ENCODE peak calls at places on chromosomes 3 and 15, in six cellular contexts. I is GM23338, A is Peyer's patch, Q is astrocyte of the spinal cord, W is LNCaP clone FGC, Z is dorsolateral prefrontal cortex. T is an unnamed sample.

GRCh38 chr3:40173291-40173710 is 136.2 kb upstream of the EIF1B start:
- DNase-seq in I (peak), A (no peak), Q (no peak), W (no peak), Z (peak), T (peak)

GRCh38 chr3:38446287-38446686 is 7.4 kb upstream of the ACVR2B start:
- DNase-seq in I (no peak), A (no peak), Q (no peak), W (no peak), Z (no peak), T (no peak)

GRCh38 chr15:39804026-39804425 is 21.4 kb upstream of the FSIP1 start:
- DNase-seq in I (no peak), A (no peak), Q (no peak), W (no peak), Z (no peak), T (peak)

GRCh38 chr15:40279437-40280141 is 3.3 kb downstream of the ANKRD63 start:
- DNase-seq in I (peak), A (peak), Q (peak), W (no peak), Z (peak), T (peak)

GRCh38 chr3:116444819-116445290 is 432 bp downstream of the LSAMP start:
- DNase-seq in I (peak), A (no peak), Q (no peak), W (no peak), Z (peak), T (no peak)

GRCh38 chr3:38017445-38018295 is 11.8 kb downstream of the PLCD1 start:
- DNase-seq in I (no peak), A (peak), Q (no peak), W (no peak), Z (no peak), T (no peak)

GRCh38 chr3:61889259-61889658 is 327.9 kb downstream of the PTPRG start:
- DNase-seq in I (no peak), A (no peak), Q (no peak), W (no peak), Z (no peak), T (no peak)

GRCh38 chr3:98986073-98986472 is 84.6 kb upstream of the DCBLD2 start:
- DNase-seq in I (peak), A (no peak), Q (peak), W (no peak), Z (no peak), T (peak)

GRCh38 chr15:92648190-92648875 is 7.2 kb downstream of the FAM174B start:
- DNase-seq in I (no peak), A (no peak), Q (no peak), W (no peak), Z (no peak), T (no peak)

GRCh38 chr3:189003410-189003809 is 168.4 kb upstream of the TPRG1 start:
- DNase-seq in I (no peak), A (no peak), Q (no peak), W (no peak), Z (no peak), T (no peak)

GRCh38 chr3:122797291-122797690 is 2.4 kb downstream of the SLC49A4 start:
- DNase-seq in I (no peak), A (no peak), Q (no peak), W (no peak), Z (no peak), T (no peak)

GRCh38 chr3:159418571-159419526 is 569.8 kb upstream of the IL12A start:
- DNase-seq in I (no peak), A (no peak), Q (peak), W (no peak), Z (no peak), T (peak)

GRCh38 chr3:66138336-66139234 is 82.2 kb upstream of the SLC25A26 start:
- DNase-seq in I (peak), A (peak), Q (peak), W (peak), Z (no peak), T (peak)

GRCh38 chr3:112813723-112814171 is 32.9 kb downstream of the CD200R1L start:
- DNase-seq in I (no peak), A (no peak), Q (no peak), W (no peak), Z (no peak), T (peak)

GRCh38 chr3:170077406-170077805 is 39.6 kb downstream of the GPR160 start:
- DNase-seq in I (no peak), A (no peak), Q (no peak), W (no peak), Z (no peak), T (no peak)

GRCh38 chr3:53218136-53218535 is 37.7 kb downstream of the TKT start:
- DNase-seq in I (no peak), A (no peak), Q (no peak), W (no peak), Z (no peak), T (no peak)

GRCh38 chr3:25423780-25424179 is 4.3 kb upstream of the RARB start:
- DNase-seq in I (no peak), A (no peak), Q (peak), W (no peak), Z (no peak), T (peak)

GRCh38 chr3:124834723-124835718 is 52.1 kb downstream of the ITGB5 start:
- DNase-seq in I (peak), A (peak), Q (peak), W (no peak), Z (no peak), T (peak)

GRCh38 chr3:9947025-9947995 is 4.9 kb downstream of the PRRT3 start:
- DNase-seq in I (peak), A (peak), Q (peak), W (peak), Z (peak), T (peak)

GRCh38 chr3:99248130-99248529 is 346.6 kb upstream of the DCBLD2 start:
- DNase-seq in I (no peak), A (no peak), Q (peak), W (no peak), Z (no peak), T (peak)

GRCh38 chr15:52362497-52362896 is 66.9 kb upstream of the MYO5C start:
- DNase-seq in I (no peak), A (no peak), Q (peak), W (no peak), Z (no peak), T (peak)

GRCh38 chr3:188272481-188273372 is 118.8 kb downstream of the LPP start:
- DNase-seq in I (no peak), A (no peak), Q (peak), W (no peak), Z (no peak), T (peak)

GRCh38 chr3:15207836-15208504 is 1.9 kb downstream of the CAPN7 start:
- DNase-seq in I (no peak), A (no peak), Q (no peak), W (no peak), Z (no peak), T (peak)

GRCh38 chr3:191292243-191292642 is 37.0 kb upstream of the CCDC50 start:
- DNase-seq in I (no peak), A (no peak), Q (no peak), W (no peak), Z (no peak), T (no peak)

GRCh38 chr15:66838671-66839239 is 136.7 kb downstream of the SMAD6 start:
- DNase-seq in I (peak), A (no peak), Q (peak), W (no peak), Z (no peak), T (peak)

GRCh38 chr3:42702066-42702951 is at the start of gene HHATL:
- DNase-seq in I (no peak), A (no peak), Q (no peak), W (no peak), Z (peak), T (no peak)

DNA sequence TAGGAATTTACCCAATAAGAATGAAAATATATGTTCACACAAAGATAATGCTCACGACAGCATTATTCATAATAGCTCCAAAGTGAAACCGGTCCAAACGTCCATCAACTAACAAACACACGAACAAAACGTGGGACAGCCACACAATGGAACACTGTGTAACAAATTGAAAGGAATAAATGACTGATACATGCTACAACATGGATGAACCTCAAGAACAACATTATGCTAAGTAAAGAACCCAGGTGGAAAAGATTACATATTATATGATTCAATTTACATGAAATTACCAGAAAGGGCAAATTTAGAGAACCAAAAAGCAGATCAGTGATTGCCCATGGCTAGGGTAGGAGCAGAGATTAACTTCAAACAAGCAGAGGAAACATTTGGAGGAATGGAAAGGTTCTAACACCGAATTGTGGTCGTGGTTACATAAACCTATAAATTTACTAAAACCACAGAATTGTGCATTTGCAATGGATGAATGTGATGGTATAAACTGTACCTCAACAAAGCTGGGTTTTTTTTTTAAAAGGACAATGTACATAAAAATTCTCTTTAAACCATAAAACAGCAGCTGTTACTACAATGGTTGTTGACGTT is 76.3 kb downstream of the XXYLT1 start:
- DNase-seq in I (no peak), A (no peak), Q (peak), W (no peak), Z (no peak), T (no peak)
- H3K4me3 ChIP-seq in I (no peak), A (no peak), Q (no peak), W (no peak), Z (peak), T (no peak)

GRCh38 chr15:48811325-48811938 is 563 bp upstream of the CEP152 start:
- DNase-seq in I (peak), A (no peak), Q (no peak), W (no peak), Z (no peak), T (no peak)
- TF ChIP-seq CTCF in I (peak), A (no peak), Q (peak), W (peak), Z (peak), T (no peak)

DNA sequence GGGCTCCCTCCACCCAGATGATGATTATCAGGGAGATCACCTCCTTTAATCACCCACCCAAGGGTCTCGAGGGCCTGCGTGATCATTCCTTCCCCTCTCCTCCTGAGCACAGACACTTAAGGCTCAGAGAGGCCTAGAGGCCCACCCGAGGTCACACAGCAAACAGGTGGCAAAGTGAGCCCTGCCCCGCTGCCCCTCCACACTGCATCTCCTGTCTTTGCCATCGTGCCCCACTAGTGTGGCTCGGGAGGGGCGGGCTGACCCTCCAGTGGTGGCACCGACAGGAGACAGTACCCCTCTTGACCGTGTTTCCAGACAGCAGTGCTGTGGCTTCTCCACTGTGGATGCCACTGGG is 4.9 kb upstream of the PLXND1 start:
- DNase-seq in I (no peak), A (no peak), Q (no peak), W (no peak), Z (no peak), T (no peak)
- H3K4me3 ChIP-seq in I (no peak), A (no peak), Q (no peak), W (no peak), Z (no peak), T (no peak)

DNA sequence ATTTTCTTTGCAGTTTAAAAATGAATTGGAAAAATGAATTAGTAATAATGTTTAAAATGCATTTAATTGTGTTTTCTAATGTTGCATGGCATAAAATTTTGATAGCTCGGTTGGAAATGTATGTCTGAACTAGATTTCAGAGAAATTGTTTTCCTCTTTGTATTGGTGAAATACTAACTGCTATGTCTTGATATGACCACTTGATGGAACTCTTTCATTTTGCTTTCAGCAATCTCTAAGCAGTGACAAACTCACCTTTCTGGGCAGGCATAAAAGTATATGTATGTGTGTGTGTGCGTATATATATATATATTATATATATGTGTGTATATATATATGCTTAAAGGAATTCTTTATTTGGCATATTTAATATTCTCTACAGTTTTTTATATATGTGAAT is 239.3 kb upstream of the ZNF717 start:
- DNase-seq in I (peak), A (no peak), Q (peak), W (no peak), Z (no peak), T (peak)
- TF ChIP-seq CTCF in I (peak), A (no peak), Q (peak), W (peak), Z (peak), T (peak)

DNA sequence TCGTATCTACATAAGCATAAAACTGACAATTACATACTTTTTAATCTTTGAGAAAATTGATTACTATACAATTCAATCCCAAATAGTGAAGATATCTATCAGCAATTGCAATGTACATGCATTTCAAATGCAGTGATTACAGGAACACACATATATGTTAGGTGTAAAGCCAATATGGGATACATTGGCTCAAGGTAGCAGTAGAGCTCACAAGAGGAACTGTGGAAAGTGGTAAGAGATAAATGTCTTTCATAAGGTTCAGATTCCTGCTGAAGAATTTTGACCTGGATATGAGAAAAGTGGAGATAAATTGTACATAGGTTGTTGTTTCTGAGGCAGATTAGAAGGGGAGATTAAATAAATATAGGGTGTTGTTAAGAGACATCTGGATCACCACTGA is 1280.5 kb downstream of the OTOL1 start:
- DNase-seq in I (no peak), A (no peak), Q (no peak), W (no peak), Z (no peak), T (no peak)
- H3K4me3 ChIP-seq in I (no peak), A (no peak), Q (no peak), W (no peak), Z (no peak), T (no peak)

GRCh38 chr15:69042531-69042930 is 28.0 kb downstream of the NOX5 start:
- DNase-seq in I (no peak), A (no peak), Q (no peak), W (no peak), Z (no peak), T (no peak)

GRCh38 chr15:69046781-69047180 is 32.3 kb downstream of the NOX5 start:
- DNase-seq in I (no peak), A (no peak), Q (no peak), W (no peak), Z (no peak), T (no peak)

GRCh38 chr15:69044899-69045298 is 30.4 kb downstream of the NOX5 start:
- DNase-seq in I (no peak), A (no peak), Q (peak), W (no peak), Z (no peak), T (peak)

GRCh38 chr15:69049976-69050375 is 35.5 kb downstream of the NOX5 start:
- DNase-seq in I (no peak), A (no peak), Q (no peak), W (no peak), Z (no peak), T (no peak)

DNA sequence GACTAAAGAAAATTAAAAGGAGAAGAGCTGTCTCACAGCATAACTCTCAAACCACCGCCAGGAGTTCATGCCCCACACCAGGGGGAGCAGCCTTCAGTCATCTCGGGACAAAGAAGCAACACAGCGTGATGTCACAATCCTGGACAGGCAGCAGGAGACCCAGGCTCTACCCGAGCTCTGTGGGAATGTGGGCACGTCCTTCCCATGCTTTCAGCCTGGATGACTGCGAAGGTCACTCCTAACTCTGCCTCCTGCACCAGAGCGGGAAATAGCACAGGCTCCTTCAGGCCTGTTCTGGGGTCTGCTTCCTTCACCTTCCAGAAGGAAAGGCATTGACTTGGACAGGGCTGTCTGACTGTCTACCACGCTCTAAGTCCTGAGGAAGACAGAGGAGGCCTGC is 31.3 kb downstream of the NOX5 start:
- DNase-seq in I (peak), A (no peak), Q (peak), W (no peak), Z (no peak), T (no peak)
- TF ChIP-seq CTCF in I (no peak), A (no peak), Q (peak), W (no peak), Z (no peak), T (no peak)

GRCh38 chr3:45596290-45596791 is 1.8 kb downstream of the LIMD1 start:
- DNase-seq in I (no peak), A (no peak), Q (no peak), W (no peak), Z (no peak), T (no peak)
- H3K4me3 ChIP-seq in I (peak), A (peak), Q (peak), W (peak), Z (peak), T (peak)

GRCh38 chr15:71575474-71576045 is 234.8 kb upstream of the NR2E3 start:
- DNase-seq in I (peak), A (no peak), Q (peak), W (no peak), Z (no peak), T (peak)
- TF ChIP-seq CTCF in I (peak), A (peak), Q (peak), W (peak), Z (no peak), T (peak)